ENCODE peak calls at places on chromosomes 3 and 15, in six cellular contexts. One of them, this sample, is unnamed.

GRCh38 chr15:63402498-63403253 is 21.0 kb upstream of the CA12 start:
- DNase-seq in neural progenitor cell: peak
- DNase-seq in lung: no peak
- DNase-seq in astrocyte: peak
- DNase-seq in heart right ventricle: no peak
- DNase-seq in cardiac muscle cell: peak
- DNase-seq in this sample: no peak

GRCh38 chr3:122824465-122825379 is 29.9 kb downstream of the SLC49A4 start:
- DNase-seq in neural progenitor cell: no peak
- DNase-seq in lung: no peak
- DNase-seq in astrocyte: peak
- DNase-seq in heart right ventricle: no peak
- DNase-seq in cardiac muscle cell: no peak
- DNase-seq in this sample: no peak

GRCh38 chr3:146843476-146843875 is 238.3 kb upstream of the PLSCR5 start:
- DNase-seq in neural progenitor cell: no peak
- DNase-seq in lung: no peak
- DNase-seq in astrocyte: no peak
- DNase-seq in heart right ventricle: no peak
- DNase-seq in cardiac muscle cell: no peak
- DNase-seq in this sample: no peak

GRCh38 chr3:118833075-118833474 is 201.6 kb downstream of the IGSF11 start:
- DNase-seq in neural progenitor cell: no peak
- DNase-seq in lung: no peak
- DNase-seq in astrocyte: no peak
- DNase-seq in heart right ventricle: no peak
- DNase-seq in cardiac muscle cell: no peak
- DNase-seq in this sample: no peak

GRCh38 chr3:127667119-127667681 is 5.6 kb upstream of the ABTB1 start:
- DNase-seq in neural progenitor cell: no peak
- DNase-seq in lung: no peak
- DNase-seq in astrocyte: no peak
- DNase-seq in heart right ventricle: no peak
- DNase-seq in cardiac muscle cell: no peak
- DNase-seq in this sample: no peak

GRCh38 chr3:157390713-157391515 is 45.7 kb upstream of the PTX3 start:
- DNase-seq in neural progenitor cell: no peak
- DNase-seq in lung: no peak
- DNase-seq in astrocyte: no peak
- DNase-seq in heart right ventricle: no peak
- DNase-seq in cardiac muscle cell: no peak
- DNase-seq in this sample: no peak

GRCh38 chr15:78763111-78763795 is 48.0 kb downstream of the ADAMTS7 start:
- DNase-seq in neural progenitor cell: no peak
- DNase-seq in lung: no peak
- DNase-seq in astrocyte: no peak
- DNase-seq in heart right ventricle: peak
- DNase-seq in cardiac muscle cell: no peak
- DNase-seq in this sample: peak

GRCh38 chr3:189754356-189754755 is 123.2 kb downstream of the TP63 start:
- DNase-seq in neural progenitor cell: no peak
- DNase-seq in lung: no peak
- DNase-seq in astrocyte: no peak
- DNase-seq in heart right ventricle: no peak
- DNase-seq in cardiac muscle cell: no peak
- DNase-seq in this sample: no peak

GRCh38 chr3:183895296-183895695 is 10.6 kb upstream of the PARL start:
- DNase-seq in neural progenitor cell: peak
- DNase-seq in lung: no peak
- DNase-seq in astrocyte: peak
- DNase-seq in heart right ventricle: no peak
- DNase-seq in cardiac muscle cell: peak
- DNase-seq in this sample: no peak

GRCh38 chr15:90780916-90781315 is 63.8 kb downstream of the BLM start:
- DNase-seq in neural progenitor cell: no peak
- DNase-seq in lung: no peak
- DNase-seq in astrocyte: no peak
- DNase-seq in heart right ventricle: no peak
- DNase-seq in cardiac muscle cell: no peak
- DNase-seq in this sample: no peak

GRCh38 chr3:12560505-12561188 is 3.8 kb downstream of the MKRN2 start:
- DNase-seq in neural progenitor cell: no peak
- DNase-seq in lung: no peak
- DNase-seq in astrocyte: no peak
- DNase-seq in heart right ventricle: no peak
- DNase-seq in cardiac muscle cell: no peak
- DNase-seq in this sample: no peak

GRCh38 chr3:51445544-51446280 is 54.1 kb downstream of the DCAF1 start:
- DNase-seq in neural progenitor cell: no peak
- DNase-seq in lung: no peak
- DNase-seq in astrocyte: no peak
- DNase-seq in heart right ventricle: no peak
- DNase-seq in cardiac muscle cell: peak
- DNase-seq in this sample: no peak

GRCh38 chr3:51436998-51437639 is 46.0 kb downstream of the RBM15B start:
- DNase-seq in neural progenitor cell: no peak
- DNase-seq in lung: no peak
- DNase-seq in astrocyte: peak
- DNase-seq in heart right ventricle: no peak
- DNase-seq in cardiac muscle cell: no peak
- DNase-seq in this sample: no peak

GRCh38 chr3:51441282-51442030 is 50.4 kb downstream of the RBM15B start:
- DNase-seq in neural progenitor cell: no peak
- DNase-seq in lung: no peak
- DNase-seq in astrocyte: no peak
- DNase-seq in heart right ventricle: no peak
- DNase-seq in cardiac muscle cell: no peak
- DNase-seq in this sample: no peak
- TF ChIP-seq CTCF in neural progenitor cell: no peak
- TF ChIP-seq CTCF in lung: no peak
- TF ChIP-seq CTCF in astrocyte: no peak
- TF ChIP-seq CTCF in heart right ventricle: no peak
- TF ChIP-seq CTCF in cardiac muscle cell: no peak
- TF ChIP-seq CTCF in this sample: no peak

GRCh38 chr15:94079968-94080367 is 151.4 kb upstream of the MCTP2 start:
- DNase-seq in neural progenitor cell: no peak
- DNase-seq in lung: no peak
- DNase-seq in astrocyte: no peak
- DNase-seq in heart right ventricle: no peak
- DNase-seq in cardiac muscle cell: no peak
- DNase-seq in this sample: no peak

GRCh38 chr15:94080416-94080815 is 150.9 kb upstream of the MCTP2 start:
- DNase-seq in neural progenitor cell: no peak
- DNase-seq in lung: no peak
- DNase-seq in astrocyte: peak
- DNase-seq in heart right ventricle: peak
- DNase-seq in cardiac muscle cell: no peak
- DNase-seq in this sample: no peak

GRCh38 chr15:94079459-94079858 is 151.9 kb upstream of the MCTP2 start:
- DNase-seq in neural progenitor cell: no peak
- DNase-seq in lung: no peak
- DNase-seq in astrocyte: no peak
- DNase-seq in heart right ventricle: no peak
- DNase-seq in cardiac muscle cell: no peak
- DNase-seq in this sample: no peak

GRCh38 chr15:94081829-94082228 is 149.5 kb upstream of the MCTP2 start:
- DNase-seq in neural progenitor cell: no peak
- DNase-seq in lung: no peak
- DNase-seq in astrocyte: no peak
- DNase-seq in heart right ventricle: no peak
- DNase-seq in cardiac muscle cell: no peak
- DNase-seq in this sample: no peak

GRCh38 chr15:94080989-94081605 is 150.3 kb upstream of the MCTP2 start:
- DNase-seq in neural progenitor cell: no peak
- DNase-seq in lung: no peak
- DNase-seq in astrocyte: no peak
- DNase-seq in heart right ventricle: no peak
- DNase-seq in cardiac muscle cell: no peak
- DNase-seq in this sample: no peak
- H3K27ac ChIP-seq in neural progenitor cell: no peak
- H3K27ac ChIP-seq in lung: no peak
- H3K27ac ChIP-seq in astrocyte: no peak
- H3K27ac ChIP-seq in heart right ventricle: peak
- H3K27ac ChIP-seq in cardiac muscle cell: no peak
- H3K27ac ChIP-seq in this sample: no peak

GRCh38 chr3:177676947-177677587 is 479.8 kb upstream of the TBL1XR1 start:
- DNase-seq in neural progenitor cell: peak
- DNase-seq in lung: peak
- DNase-seq in astrocyte: no peak
- DNase-seq in heart right ventricle: no peak
- DNase-seq in cardiac muscle cell: no peak
- DNase-seq in this sample: no peak
- H3K4me3 ChIP-seq in neural progenitor cell: no peak
- H3K4me3 ChIP-seq in lung: no peak
- H3K4me3 ChIP-seq in astrocyte: no peak
- H3K4me3 ChIP-seq in heart right ventricle: no peak
- H3K4me3 ChIP-seq in cardiac muscle cell: no peak
- H3K4me3 ChIP-seq in this sample: peak

GRCh38 chr3:71987089-71987735 is 202.3 kb upstream of the PROK2 start:
- DNase-seq in neural progenitor cell: no peak
- DNase-seq in lung: no peak
- DNase-seq in astrocyte: no peak
- DNase-seq in heart right ventricle: no peak
- DNase-seq in cardiac muscle cell: peak
- DNase-seq in this sample: no peak
- TF ChIP-seq CTCF in neural progenitor cell: peak
- TF ChIP-seq CTCF in lung: no peak
- TF ChIP-seq CTCF in astrocyte: peak
- TF ChIP-seq CTCF in heart right ventricle: no peak
- TF ChIP-seq CTCF in cardiac muscle cell: peak
- TF ChIP-seq CTCF in this sample: peak

GRCh38 chr3:136122006-136122405 is 74.1 kb downstream of the MSL2 start:
- DNase-seq in neural progenitor cell: no peak
- DNase-seq in lung: no peak
- DNase-seq in astrocyte: peak
- DNase-seq in heart right ventricle: no peak
- DNase-seq in cardiac muscle cell: no peak
- DNase-seq in this sample: no peak
- H3K27ac ChIP-seq in neural progenitor cell: no peak
- H3K27ac ChIP-seq in lung: no peak
- H3K27ac ChIP-seq in astrocyte: no peak
- H3K27ac ChIP-seq in heart right ventricle: no peak
- H3K27ac ChIP-seq in cardiac muscle cell: no peak
- H3K27ac ChIP-seq in this sample: no peak

GRCh38 chr3:53350652-53351051 is 3.3 kb upstream of the DCP1A start:
- DNase-seq in neural progenitor cell: peak
- DNase-seq in lung: no peak
- DNase-seq in astrocyte: no peak
- DNase-seq in heart right ventricle: no peak
- DNase-seq in cardiac muscle cell: peak
- DNase-seq in this sample: no peak
- H3K4me3 ChIP-seq in neural progenitor cell: no peak
- H3K4me3 ChIP-seq in lung: no peak
- H3K4me3 ChIP-seq in astrocyte: no peak
- H3K4me3 ChIP-seq in heart right ventricle: no peak
- H3K4me3 ChIP-seq in cardiac muscle cell: no peak
- H3K4me3 ChIP-seq in this sample: no peak

GRCh38 chr3:33186524-33187367 is 31.9 kb downstream of the SUSD5 start:
- DNase-seq in neural progenitor cell: no peak
- DNase-seq in lung: no peak
- DNase-seq in astrocyte: peak
- DNase-seq in heart right ventricle: no peak
- DNase-seq in cardiac muscle cell: peak
- DNase-seq in this sample: no peak
- TF ChIP-seq CTCF in neural progenitor cell: no peak
- TF ChIP-seq CTCF in lung: no peak
- TF ChIP-seq CTCF in astrocyte: no peak
- TF ChIP-seq CTCF in heart right ventricle: no peak
- TF ChIP-seq CTCF in cardiac muscle cell: no peak
- TF ChIP-seq CTCF in this sample: no peak